ENCODE peak calls at places on chromosomes 11 and 22, in four cellular contexts. R, W, Z and M are unnamed samples.

GRCh38 chr11:128133501-128133900 is 453.9 kb downstream of the ETS1 start:
- DNase-seq in R (no peak), W (no peak), Z (no peak), M (no peak)

GRCh38 chr11:108501396-108501795 is 3.2 kb upstream of the POGLUT3 start:
- DNase-seq in R (no peak), W (peak; percentile 21), Z (no peak), M (no peak)

GRCh38 chr11:128988224-128988970 is 45.7 kb upstream of the TP53AIP1 start:
- DNase-seq in R (no peak), W (no peak), Z (no peak), M (no peak)

GRCh38 chr11:68827733-68828132 is 14.0 kb downstream of the CPT1A start:
- DNase-seq in R (no peak), W (no peak), Z (no peak), M (no peak)

GRCh38 chr22:20226077-20226716 is 41.9 kb downstream of the RTN4R start:
- DNase-seq in R (no peak), W (no peak), Z (no peak), M (no peak)

GRCh38 chr11:10326080-10326964 is 21.4 kb downstream of the ADM start:
- DNase-seq in R (no peak), W (peak; percentile 43), Z (no peak), M (peak; percentile 78)

GRCh38 chr11:17157773-17158172 is 50.0 kb downstream of the PIK3C2A start:
- DNase-seq in R (no peak), W (no peak), Z (no peak), M (no peak)

GRCh38 chr22:27857441-27857840 is 55.9 kb upstream of the MN1 start:
- DNase-seq in R (no peak), W (peak; percentile 85), Z (no peak), M (no peak)